ENCODE peak calls at places on chromosomes 11 and 22, in six cellular contexts. Z is IMR-90, N is GM12865, M is fibroblast of pulmonary artery, K is right lobe of liver, Q is uterus. G is an unnamed sample.

GRCh38 chr22:32469799-32470212 is 4.8 kb upstream of the FBXO7 start:
- DNase-seq in Q (peak; percentile 38), Z (peak; percentile 84), M (peak; percentile 55), N (no peak), K (no peak), G (no peak)

GRCh38 chr22:34390400-34390799 is 470.1 kb upstream of the LARGE1 start:
- DNase-seq in N (no peak), K (no peak), Z (no peak), Q (no peak), M (no peak), G (no peak)

GRCh38 chr11:120400564-120401364 is 64.6 kb downstream of the ARHGEF12 start:
- DNase-seq in M (peak; percentile 97), N (peak; percentile 18), Q (peak; percentile 47), Z (peak; percentile 99), K (no peak), G (no peak)

GRCh38 chr22:39138357-39138997 is 14.0 kb downstream of the CBX7 start:
- DNase-seq in Z (no peak), M (no peak), N (no peak), K (no peak), Q (no peak), G (no peak)

GRCh38 chr11:250740-251299 is 14.0 kb downstream of the PSMD13 start:
- DNase-seq in Z (peak; percentile 42), K (no peak), M (peak; percentile 69), Q (no peak), N (peak; percentile 69), G (peak; percentile 73)

GRCh38 chr22:22935056-22935545 is 47.5 kb downstream of the IGLL5 start:
- DNase-seq in K (no peak), Z (no peak), Q (no peak), N (no peak), M (no peak), G (no peak)

GRCh38 chr22:39990688-39991087 is 4.1 kb upstream of the FAM83F start:
- DNase-seq in Z (no peak), M (no peak), N (no peak), Q (no peak), K (no peak), G (no peak)

GRCh38 chr11:29093416-29093815 is 923.4 kb downstream of the KCNA4 start:
- DNase-seq in N (no peak), Z (peak; percentile 63), M (peak; percentile 63), Q (no peak), K (no peak), G (no peak)

GRCh38 chr11:67126986-67127385 is 7.9 kb downstream of the KDM2A start:
- DNase-seq in N (no peak), Q (no peak), Z (no peak), M (no peak), K (no peak), G (no peak)

GRCh38 chr11:11478687-11479086 is 125.6 kb upstream of the CSNK2A3 start:
- DNase-seq in Q (no peak), M (no peak), Z (no peak), N (no peak), K (no peak), G (no peak)
- TF ChIP-seq CTCF in Q (no peak), M (no peak), Z (no peak), N (no peak), K (no peak), G (no peak)

DNA sequence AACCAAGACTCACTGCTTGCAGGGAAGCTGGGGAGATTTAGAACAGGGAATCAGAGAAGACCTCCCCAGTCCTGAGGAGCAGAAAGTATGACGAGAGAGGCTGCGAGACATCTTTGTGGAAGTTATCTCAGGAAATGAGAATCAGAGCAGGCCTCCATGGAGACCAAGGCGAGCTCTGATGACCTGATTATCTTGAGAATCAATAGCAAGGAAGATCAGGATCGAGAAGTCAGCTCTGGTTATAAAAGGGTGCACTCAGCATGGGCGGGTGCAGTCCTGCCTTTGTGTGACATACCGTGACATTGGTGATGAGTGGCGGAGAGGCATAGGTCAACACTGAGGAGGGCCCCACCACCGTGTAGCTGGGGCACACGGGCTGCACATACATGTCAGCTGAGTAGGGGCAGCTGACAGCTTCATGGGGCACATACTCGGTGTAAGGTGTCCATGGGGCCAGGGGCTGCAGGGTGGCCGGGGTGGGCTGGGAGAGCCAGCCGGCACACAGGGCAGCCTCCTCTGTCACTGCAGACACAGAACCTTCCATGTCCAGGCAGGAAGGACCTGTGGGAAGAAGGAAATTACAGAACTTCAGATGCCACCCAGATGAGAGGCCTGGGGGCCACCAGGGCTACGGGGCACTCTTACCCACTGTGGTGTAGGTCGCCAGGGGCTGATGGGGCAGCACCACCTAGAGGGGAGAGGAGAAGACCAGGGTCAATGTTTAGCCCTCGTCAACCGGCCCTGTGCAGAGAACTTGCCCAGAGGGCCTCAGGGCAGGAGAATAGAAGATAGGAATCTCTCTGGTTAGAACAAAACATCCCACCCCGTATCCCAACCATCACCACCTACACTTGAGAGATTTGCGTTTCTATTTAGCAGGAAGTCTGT is 21.7 kb downstream of the POU2AF1 start:
- DNase-seq in N (peak; percentile 14), Z (no peak), Q (no peak), M (no peak), K (no peak), G (no peak)
- TF ChIP-seq CTCF in N (no peak), Z (no peak), Q (no peak), M (no peak), K (no peak), G (no peak)

GRCh38 chr11:96340555-96340885 is 2.5 kb downstream of the MAML2 start:
- DNase-seq in N (no peak), M (peak; percentile 47), K (no peak), Q (no peak), Z (peak; percentile 56), G (no peak)
- TF ChIP-seq CTCF in N (no peak), M (no peak), K (no peak), Q (no peak), Z (no peak), G (no peak)

GRCh38 chr22:19886605-19887250 is 32.1 kb upstream of the GNB1L start:
- DNase-seq in N (no peak), M (peak; percentile 37), Z (peak; percentile 61), Q (peak; percentile 12), K (peak; percentile 60), G (no peak)
- TF ChIP-seq CTCF in N (no peak), M (no peak), Z (no peak), Q (no peak), K (no peak), G (no peak)